ENCODE peak calls at places on chromosomes 2 and 18, in five cellular contexts. U is hepatic stellate cell, M is amniotic stem cell, K is MM.1S, P is neural progenitor cell. S is an unnamed sample.

GRCh38 chr2:46518848-46519247 is 39.5 kb downstream of the TMEM247 start:
- DNase-seq in U (no peak), M (no peak), K (no peak), P (no peak), S (no peak)

GRCh38 chr2:190859347-190860297 is 21.0 kb upstream of the GLS start:
- DNase-seq in U (peak), M (no peak), K (no peak), P (no peak), S (peak)

GRCh38 chr18:38284992-38285391 is 719.4 kb upstream of the CELF4 start:
- DNase-seq in U (no peak), M (no peak), K (no peak), P (no peak), S (no peak)

GRCh38 chr2:25159947-25160346 is 8.4 kb downstream of the POMC start:
- DNase-seq in U (no peak), M (no peak), K (no peak), P (peak), S (no peak)

GRCh38 chr2:25817630-25818029 is 60.7 kb downstream of the ASXL2 start:
- DNase-seq in U (no peak), M (no peak), K (peak), P (no peak), S (no peak)

GRCh38 chr2:109330056-109330455 is 201.1 kb downstream of the SH3RF3 start:
- DNase-seq in U (peak), M (no peak), K (no peak), P (no peak), S (no peak)

GRCh38 chr2:230913406-230913805 is 11.6 kb downstream of the GPR55 start:
- DNase-seq in U (no peak), M (no peak), K (peak), P (peak), S (no peak)

GRCh38 chr18:25737710-25738251 is 352.6 kb downstream of the SS18 start:
- DNase-seq in U (no peak), M (no peak), K (no peak), P (no peak), S (peak)

GRCh38 chr2:48448274-48449061 is 81.5 kb upstream of the STON1 start:
- DNase-seq in U (no peak), M (no peak), K (peak), P (no peak), S (peak)

GRCh38 chr2:171523969-171524401 is 1.7 kb downstream of the CYBRD1 start:
- DNase-seq in U (peak), M (peak), K (no peak), P (peak), S (peak)

GRCh38 chr2:238142382-238143205 is 4.1 kb downstream of the KLHL30 start:
- DNase-seq in U (no peak), M (no peak), K (no peak), P (no peak), S (no peak)

GRCh38 chr2:24853996-24854395 is 60.8 kb downstream of the CENPO start:
- DNase-seq in U (no peak), M (no peak), K (no peak), P (no peak), S (no peak)

GRCh38 chr18:13572148-13572547 is 154.2 kb downstream of the FAM210A start:
- DNase-seq in U (no peak), M (no peak), K (no peak), P (no peak), S (no peak)

GRCh38 chr2:95271381-95271971 is 2.8 kb upstream of the PROM2 start:
- DNase-seq in U (no peak), M (no peak), K (no peak), P (no peak), S (no peak)

GRCh38 chr2:38266382-38267051 is 110.6 kb downstream of the ATL2 start:
- DNase-seq in U (no peak), M (no peak), K (no peak), P (no peak), S (no peak)